ENCODE peak calls at places on chromosomes 7 and 10, in four cellular contexts. One of them, this sample, is unnamed.

GRCh38 chr10:36621346-36621745 is 504.1 kb upstream of the ANKRD30A start:
- DNase-seq in Calu3: no peak
- DNase-seq in NCI-H82: no peak
- DNase-seq in kidney glomerular epithelial cell: peak; percentile 82
- DNase-seq in this sample: no peak

GRCh38 chr10:99929360-99929759 is 80.4 kb downstream of the DNMBP start:
- DNase-seq in Calu3: no peak
- DNase-seq in NCI-H82: no peak
- DNase-seq in kidney glomerular epithelial cell: no peak
- DNase-seq in this sample: no peak

GRCh38 chr10:110600487-110601101 is 33.1 kb downstream of the SMC3 start:
- DNase-seq in Calu3: peak; percentile 46
- DNase-seq in NCI-H82: peak; percentile 81
- DNase-seq in kidney glomerular epithelial cell: peak; percentile 23
- DNase-seq in this sample: peak; percentile 60

GRCh38 chr10:113689057-113689456 is 9.3 kb downstream of the CASP7 start:
- DNase-seq in Calu3: no peak
- DNase-seq in NCI-H82: no peak
- DNase-seq in kidney glomerular epithelial cell: no peak
- DNase-seq in this sample: no peak

GRCh38 chr7:78254397-78255055 is 456.0 kb downstream of the PHTF2 start:
- DNase-seq in Calu3: no peak
- DNase-seq in NCI-H82: peak; percentile 79
- DNase-seq in kidney glomerular epithelial cell: no peak
- DNase-seq in this sample: no peak

GRCh38 chr7:112143567-112143966 is 62.6 kb downstream of the DOCK4 start:
- DNase-seq in Calu3: no peak
- DNase-seq in NCI-H82: no peak
- DNase-seq in kidney glomerular epithelial cell: no peak
- DNase-seq in this sample: no peak

GRCh38 chr10:96410296-96410695 is 51.5 kb upstream of the OPALIN start:
- DNase-seq in Calu3: no peak
- DNase-seq in NCI-H82: no peak
- DNase-seq in kidney glomerular epithelial cell: no peak
- DNase-seq in this sample: no peak

GRCh38 chr10:97332586-97333350 is 1.8 kb downstream of the FRAT2 start:
- DNase-seq in Calu3: peak; percentile 38
- DNase-seq in NCI-H82: peak; percentile 37
- DNase-seq in kidney glomerular epithelial cell: peak; percentile 74
- DNase-seq in this sample: no peak

GRCh38 chr7:87784424-87784823 is 91.7 kb downstream of the SLC25A40 start:
- DNase-seq in Calu3: no peak
- DNase-seq in NCI-H82: no peak
- DNase-seq in kidney glomerular epithelial cell: no peak
- DNase-seq in this sample: no peak

GRCh38 chr7:152522551-152522950 is 86.7 kb upstream of the KMT2C start:
- DNase-seq in Calu3: no peak
- DNase-seq in NCI-H82: peak; percentile 87
- DNase-seq in kidney glomerular epithelial cell: no peak
- DNase-seq in this sample: peak; percentile 80

GRCh38 chr7:151065516-151065915 is 6.1 kb downstream of the SLC4A2 start:
- DNase-seq in Calu3: no peak
- DNase-seq in NCI-H82: no peak
- DNase-seq in kidney glomerular epithelial cell: no peak
- DNase-seq in this sample: no peak

GRCh38 chr10:62831346-62831745 is 15.2 kb upstream of the EGR2 start:
- DNase-seq in Calu3: no peak
- DNase-seq in NCI-H82: no peak
- DNase-seq in kidney glomerular epithelial cell: peak; percentile 69
- DNase-seq in this sample: no peak

GRCh38 chr7:1663243-1663642 is 6.8 kb upstream of the ELFN1 start:
- DNase-seq in Calu3: peak; percentile 0
- DNase-seq in NCI-H82: no peak
- DNase-seq in kidney glomerular epithelial cell: no peak
- DNase-seq in this sample: no peak

GRCh38 chr7:1948377-1948796 is 278.3 kb downstream of the ELFN1 start:
- DNase-seq in Calu3: no peak
- DNase-seq in NCI-H82: no peak
- DNase-seq in kidney glomerular epithelial cell: no peak
- DNase-seq in this sample: peak; percentile 36

GRCh38 chr10:6385683-6386082 is 183.0 kb downstream of the PFKFB3 start:
- DNase-seq in Calu3: no peak
- DNase-seq in NCI-H82: no peak
- DNase-seq in kidney glomerular epithelial cell: peak; percentile 57
- DNase-seq in this sample: no peak

GRCh38 chr7:105461518-105461917 is 60.6 kb downstream of the PUS7 start:
- DNase-seq in Calu3: no peak
- DNase-seq in NCI-H82: no peak
- DNase-seq in kidney glomerular epithelial cell: no peak
- DNase-seq in this sample: no peak

GRCh38 chr7:50699143-50699542 is 83.6 kb downstream of the GRB10 start:
- DNase-seq in Calu3: no peak
- DNase-seq in NCI-H82: no peak
- DNase-seq in kidney glomerular epithelial cell: no peak
- DNase-seq in this sample: no peak

GRCh38 chr7:114416089-114416990 is 1.7 kb downstream of the FOXP2 start:
- DNase-seq in Calu3: no peak
- DNase-seq in NCI-H82: peak; percentile 32
- DNase-seq in kidney glomerular epithelial cell: no peak
- DNase-seq in this sample: no peak

GRCh38 chr10:103490986-103491314 is 2.6 kb upstream of the NEURL1 start:
- DNase-seq in Calu3: no peak
- DNase-seq in NCI-H82: no peak
- DNase-seq in kidney glomerular epithelial cell: no peak
- DNase-seq in this sample: no peak

GRCh38 chr10:37860494-37861190 is 3.2 kb upstream of the ZNF248 start:
- DNase-seq in Calu3: no peak
- DNase-seq in NCI-H82: no peak
- DNase-seq in kidney glomerular epithelial cell: peak; percentile 16
- DNase-seq in this sample: no peak

GRCh38 chr10:29081971-29082699 is 206.7 kb upstream of the LYZL1 start:
- DNase-seq in Calu3: no peak
- DNase-seq in NCI-H82: no peak
- DNase-seq in kidney glomerular epithelial cell: no peak
- DNase-seq in this sample: no peak

GRCh38 chr7:99679400-99680191 is at the start of gene CYP3A5:
- DNase-seq in Calu3: peak; percentile 37
- DNase-seq in NCI-H82: peak; percentile 4
- DNase-seq in kidney glomerular epithelial cell: peak; percentile 46
- DNase-seq in this sample: no peak

GRCh38 chr10:119412244-119412750 is 130.2 kb downstream of the RGS10 start:
- DNase-seq in Calu3: peak; percentile 16
- DNase-seq in NCI-H82: no peak
- DNase-seq in kidney glomerular epithelial cell: no peak
- DNase-seq in this sample: no peak

GRCh38 chr7:118046086-118046485 is 137.9 kb upstream of the LSM8 start:
- DNase-seq in Calu3: no peak
- DNase-seq in NCI-H82: no peak
- DNase-seq in kidney glomerular epithelial cell: no peak
- DNase-seq in this sample: no peak

GRCh38 chr7:131625817-131626372 is 69.5 kb upstream of the PODXL start:
- DNase-seq in Calu3: peak; percentile 19
- DNase-seq in NCI-H82: no peak
- DNase-seq in kidney glomerular epithelial cell: peak; percentile 55
- DNase-seq in this sample: peak; percentile 78

GRCh38 chr7:117019786-117020604 is 66.7 kb downstream of the ST7 start:
- DNase-seq in Calu3: no peak
- DNase-seq in NCI-H82: peak; percentile 82
- DNase-seq in kidney glomerular epithelial cell: peak; percentile 62
- DNase-seq in this sample: peak; percentile 53

GRCh38 chr7:121800916-121801675 is 71.9 kb upstream of the PTPRZ1 start:
- DNase-seq in Calu3: no peak
- DNase-seq in NCI-H82: no peak
- DNase-seq in kidney glomerular epithelial cell: no peak
- DNase-seq in this sample: no peak

GRCh38 chr10:80477813-80478212 is 23.7 kb downstream of the TSPAN14 start:
- DNase-seq in Calu3: no peak
- DNase-seq in NCI-H82: no peak
- DNase-seq in kidney glomerular epithelial cell: peak; percentile 83
- DNase-seq in this sample: no peak

GRCh38 chr10:100333821-100334469 is 3.9 kb upstream of the PKD2L1 start:
- DNase-seq in Calu3: no peak
- DNase-seq in NCI-H82: no peak
- DNase-seq in kidney glomerular epithelial cell: no peak
- DNase-seq in this sample: no peak

GRCh38 chr7:29146082-29146706 is at the start of gene CPVL:
- DNase-seq in Calu3: peak; percentile 76
- DNase-seq in NCI-H82: peak; percentile 79
- DNase-seq in kidney glomerular epithelial cell: no peak
- DNase-seq in this sample: no peak

GRCh38 chr10:71213127-71213616 is 802 bp downstream of the UNC5B start:
- DNase-seq in Calu3: peak; percentile 60
- DNase-seq in NCI-H82: peak; percentile 62
- DNase-seq in kidney glomerular epithelial cell: peak; percentile 56
- DNase-seq in this sample: peak; percentile 83

GRCh38 chr7:28037220-28038010 is 143.2 kb downstream of the JAZF1 start:
- DNase-seq in Calu3: peak; percentile 48
- DNase-seq in NCI-H82: no peak
- DNase-seq in kidney glomerular epithelial cell: peak; percentile 99
- DNase-seq in this sample: no peak

GRCh38 chr7:34087892-34088891 is 182.9 kb downstream of the BMPER start:
- DNase-seq in Calu3: peak; percentile 79
- DNase-seq in NCI-H82: peak; percentile 61
- DNase-seq in kidney glomerular epithelial cell: no peak
- DNase-seq in this sample: peak; percentile 69

GRCh38 chr7:41786943-41787342 is 84.1 kb upstream of the INHBA start:
- DNase-seq in Calu3: no peak
- DNase-seq in NCI-H82: no peak
- DNase-seq in kidney glomerular epithelial cell: no peak
- DNase-seq in this sample: no peak

GRCh38 chr7:2527505-2528464 is 8.2 kb downstream of the LFNG start:
- DNase-seq in Calu3: peak; percentile 66
- DNase-seq in NCI-H82: no peak
- DNase-seq in kidney glomerular epithelial cell: peak; percentile 45
- DNase-seq in this sample: no peak

GRCh38 chr7:17843041-17843440 is 97.3 kb downstream of the SNX13 start:
- DNase-seq in Calu3: no peak
- DNase-seq in NCI-H82: no peak
- DNase-seq in kidney glomerular epithelial cell: no peak
- DNase-seq in this sample: no peak

GRCh38 chr10:93113042-93113441 is 39.3 kb downstream of the CYP26A1 start:
- DNase-seq in Calu3: no peak
- DNase-seq in NCI-H82: no peak
- DNase-seq in kidney glomerular epithelial cell: no peak
- DNase-seq in this sample: no peak

GRCh38 chr7:39321909-39322498 is 244.2 kb upstream of the YAE1 start:
- DNase-seq in Calu3: no peak
- DNase-seq in NCI-H82: no peak
- DNase-seq in kidney glomerular epithelial cell: peak; percentile 31
- DNase-seq in this sample: no peak

GRCh38 chr10:35449944-35450343 is 113.6 kb downstream of the CCNY start:
- DNase-seq in Calu3: no peak
- DNase-seq in NCI-H82: no peak
- DNase-seq in kidney glomerular epithelial cell: no peak
- DNase-seq in this sample: no peak

GRCh38 chr10:98269435-98269912 is 1.5 kb upstream of the LOXL4 start:
- DNase-seq in Calu3: peak; percentile 87
- DNase-seq in NCI-H82: peak; percentile 39
- DNase-seq in kidney glomerular epithelial cell: peak; percentile 90
- DNase-seq in this sample: no peak